ENCODE peak calls at places on chromosomes 2 and 18, in ten cellular contexts. J, Z, T, N, A, K, O, E, G and I are unnamed samples.

GRCh38 chr2:159497256-159497655 is 119.1 kb downstream of the BAZ2B start:
- DNase-seq in J (no peak), Z (peak), T (no peak), N (peak), A (no peak), K (peak), O (no peak), E (no peak), G (peak), I (peak)

GRCh38 chr2:67879586-67880290 is 183.1 kb downstream of the C1D start:
- DNase-seq in J (no peak), Z (peak), T (no peak), N (no peak), A (no peak), K (no peak), O (no peak), E (no peak), G (peak), I (no peak)

GRCh38 chr2:9364373-9364772 is 59.0 kb downstream of the ITGB1BP1 start:
- DNase-seq in J (no peak), Z (no peak), T (no peak), N (no peak), A (no peak), K (no peak), O (no peak), E (no peak), G (no peak), I (no peak)

GRCh38 chr18:47561316-47561715 is 309.9 kb upstream of the SKOR2 start:
- DNase-seq in J (no peak), Z (no peak), T (no peak), N (no peak), A (no peak), K (no peak), O (no peak), E (no peak), G (no peak), I (no peak)

GRCh38 chr2:195408811-195409210 is 248.2 kb upstream of the SLC39A10 start:
- DNase-seq in J (no peak), Z (no peak), T (no peak), N (no peak), A (no peak), K (no peak), O (no peak), E (no peak), G (no peak), I (no peak)

GRCh38 chr2:43220982-43221659 is 5.3 kb downstream of the ZFP36L2 start:
- DNase-seq in J (peak), Z (peak), T (no peak), N (peak), A (no peak), K (peak), O (peak), E (no peak), G (peak), I (no peak)

GRCh38 chr2:233395687-233396086 is 41.4 kb downstream of the DGKD start:
- DNase-seq in J (no peak), Z (no peak), T (no peak), N (no peak), A (no peak), K (no peak), O (no peak), E (no peak), G (no peak), I (no peak)

GRCh38 chr2:45055261-45055660 is 46.0 kb upstream of the SIX2 start:
- DNase-seq in J (no peak), Z (no peak), T (no peak), N (peak), A (no peak), K (no peak), O (no peak), E (no peak), G (peak), I (no peak)

GRCh38 chr2:238321467-238321866 is 1.1 kb downstream of the TRAF3IP1 start:
- DNase-seq in J (no peak), Z (no peak), T (no peak), N (no peak), A (no peak), K (no peak), O (no peak), E (no peak), G (no peak), I (no peak)

GRCh38 chr2:27885246-27885645 is 4.9 kb downstream of the RBKS start:
- DNase-seq in J (no peak), Z (peak), T (no peak), N (no peak), A (no peak), K (no peak), O (no peak), E (no peak), G (no peak), I (no peak)

GRCh38 chr2:157903626-157904025 is 27.5 kb upstream of the ACVR1 start:
- DNase-seq in J (no peak), Z (no peak), T (no peak), N (no peak), A (no peak), K (peak), O (no peak), E (no peak), G (peak), I (no peak)

GRCh38 chr2:164538250-164538866 is 82.9 kb downstream of the GRB14 start:
- DNase-seq in J (no peak), Z (peak), T (no peak), N (peak), A (peak), K (no peak), O (no peak), E (no peak), G (peak), I (peak)

GRCh38 chr2:39094717-39095363 is 26.0 kb downstream of the SOS1 start:
- DNase-seq in J (no peak), Z (no peak), T (no peak), N (no peak), A (no peak), K (no peak), O (no peak), E (no peak), G (peak), I (peak)

GRCh38 chr2:159703491-159703890 is 8.8 kb upstream of the MARCHF7 start:
- DNase-seq in J (no peak), Z (no peak), T (no peak), N (no peak), A (no peak), K (no peak), O (no peak), E (no peak), G (no peak), I (no peak)

GRCh38 chr2:190879474-190880373 is 897 bp upstream of the GLS start:
- DNase-seq in J (no peak), Z (peak), T (peak), N (peak), A (no peak), K (no peak), O (no peak), E (no peak), G (peak), I (peak)

GRCh38 chr2:200100027-200100426 is 144.6 kb downstream of the MAIP1 start:
- DNase-seq in J (no peak), Z (no peak), T (no peak), N (no peak), A (no peak), K (no peak), O (no peak), E (no peak), G (no peak), I (no peak)

GRCh38 chr2:96163768-96164429 is 18.7 kb upstream of the DUSP2 start:
- DNase-seq in J (no peak), Z (no peak), T (peak), N (peak), A (no peak), K (no peak), O (no peak), E (no peak), G (no peak), I (no peak)

GRCh38 chr2:121902616-121903015 is 147.2 kb downstream of the TSN start:
- DNase-seq in J (no peak), Z (no peak), T (no peak), N (no peak), A (no peak), K (no peak), O (no peak), E (no peak), G (no peak), I (no peak)

GRCh38 chr2:16625201-16625729 is 40.4 kb downstream of the CYRIA start:
- DNase-seq in J (no peak), Z (no peak), T (no peak), N (peak), A (no peak), K (peak), O (no peak), E (no peak), G (no peak), I (no peak)

GRCh38 chr2:128323501-128323931 is 4.8 kb upstream of the HS6ST1 start:
- DNase-seq in J (no peak), Z (no peak), T (no peak), N (no peak), A (no peak), K (no peak), O (no peak), E (no peak), G (no peak), I (no peak)

GRCh38 chr2:152283392-152283791 is 51.6 kb upstream of the FMNL2 start:
- DNase-seq in J (no peak), Z (no peak), T (no peak), N (no peak), A (no peak), K (no peak), O (no peak), E (no peak), G (no peak), I (no peak)

GRCh38 chr2:18500333-18500732 is 60.1 kb downstream of the RDH14 start:
- DNase-seq in J (no peak), Z (peak), T (no peak), N (no peak), A (no peak), K (no peak), O (no peak), E (no peak), G (peak), I (no peak)

GRCh38 chr18:26386002-26386401 is 159.8 kb downstream of the TAF4B start:
- DNase-seq in J (no peak), Z (peak), T (no peak), N (peak), A (no peak), K (no peak), O (no peak), E (no peak), G (peak), I (peak)

GRCh38 chr2:31693882-31694281 is 113.1 kb upstream of the SRD5A2 start:
- DNase-seq in J (no peak), Z (no peak), T (no peak), N (peak), A (no peak), K (no peak), O (no peak), E (no peak), G (peak), I (no peak)

GRCh38 chr2:151852260-151853069 is 24.2 kb upstream of the ARL5A start:
- DNase-seq in J (no peak), Z (peak), T (no peak), N (no peak), A (no peak), K (no peak), O (no peak), E (no peak), G (peak), I (no peak)

GRCh38 chr2:186135697-186136096 is 350.4 kb upstream of the ZC3H15 start:
- DNase-seq in J (no peak), Z (no peak), T (no peak), N (no peak), A (no peak), K (no peak), O (no peak), E (no peak), G (peak), I (no peak)

GRCh38 chr18:28108801-28109200 is 68.1 kb downstream of the CDH2 start:
- DNase-seq in J (no peak), Z (peak), T (no peak), N (peak), A (no peak), K (no peak), O (no peak), E (no peak), G (peak), I (no peak)

GRCh38 chr2:10405441-10405840 is 42.7 kb downstream of the ODC1 start:
- DNase-seq in J (no peak), Z (peak), T (no peak), N (peak), A (no peak), K (peak), O (no peak), E (no peak), G (peak), I (no peak)

GRCh38 chr2:22883054-22883453 is 501.9 kb upstream of the KLHL29 start:
- DNase-seq in J (no peak), Z (no peak), T (no peak), N (no peak), A (no peak), K (no peak), O (no peak), E (no peak), G (no peak), I (no peak)